ENCODE peak calls at places on chromosome 7, in nine cellular contexts. P, O, R, M, N, Y, G, H and W are unnamed samples.
A peak's percentile ranks its signal among the peaks of the same experiment; 100 is the strongest.

GRCh38 chr7:101940830-101941229 is 123.4 kb downstream of the CUX1 start:
- DNase-seq in P (no peak), O (peak; percentile 90), R (no peak), M (peak; percentile 48), N (no peak), Y (no peak), G (no peak), H (peak; percentile 82), W (no peak)

GRCh38 chr7:5177060-5177459 is 13.0 kb upstream of the WIPI2 start:
- DNase-seq in P (no peak), O (no peak), R (no peak), M (peak; percentile 94), N (no peak), Y (no peak), G (no peak), H (peak; percentile 69), W (no peak)

GRCh38 chr7:157495594-157495993 is 158.8 kb downstream of the DNAJB6 start:
- DNase-seq in P (no peak), O (no peak), R (peak; percentile 79), M (no peak), N (no peak), Y (peak; percentile 10), G (no peak), H (no peak), W (peak; percentile 83)

GRCh38 chr7:33444501-33444900 is 315.1 kb downstream of the BBS9 start:
- DNase-seq in P (no peak), O (no peak), R (no peak), M (no peak), N (no peak), Y (no peak), G (no peak), H (no peak), W (no peak)

GRCh38 chr7:124566576-124566975 is 199.0 kb downstream of the GPR37 start:
- DNase-seq in P (peak; percentile 3), O (peak; percentile 29), R (no peak), M (peak; percentile 8), N (no peak), Y (no peak), G (no peak), H (no peak), W (no peak)

GRCh38 chr7:101138149-101138870 is 11.4 kb downstream of the SERPINE1 start:
- DNase-seq in P (peak; percentile 87), O (peak; percentile 88), R (peak; percentile 90), M (peak; percentile 75), N (peak; percentile 68), Y (peak; percentile 85), G (no peak), H (peak; percentile 93), W (peak; percentile 72)

GRCh38 chr7:13800694-13801448 is 188.6 kb downstream of the ETV1 start:
- DNase-seq in P (peak; percentile 26), O (no peak), R (no peak), M (peak; percentile 22), N (no peak), Y (no peak), G (no peak), H (no peak), W (no peak)

GRCh38 chr7:115221484-115221883 is 299.6 kb downstream of the MDFIC start:
- DNase-seq in P (no peak), O (no peak), R (no peak), M (no peak), N (no peak), Y (no peak), G (no peak), H (no peak), W (no peak)

GRCh38 chr7:17307033-17307432 is 8.6 kb downstream of the AHR start:
- DNase-seq in P (no peak), O (no peak), R (no peak), M (peak; percentile 10), N (no peak), Y (no peak), G (no peak), H (no peak), W (no peak)

GRCh38 chr7:44307905-44308740 is 17.3 kb downstream of the CAMK2B start:
- DNase-seq in P (no peak), O (peak; percentile 18), R (no peak), M (no peak), N (peak; percentile 1), Y (peak; percentile 7), G (peak; percentile 64), H (no peak), W (peak; percentile 31)

GRCh38 chr7:70093496-70093895 is 495.2 kb downstream of the AUTS2 start:
- DNase-seq in P (no peak), O (no peak), R (no peak), M (peak; percentile 25), N (no peak), Y (no peak), G (no peak), H (no peak), W (no peak)

GRCh38 chr7:130732980-130733865 is 784 bp downstream of the KLF14 start:
- DNase-seq in P (no peak), O (peak; percentile 61), R (peak; percentile 49), M (peak; percentile 68), N (peak; percentile 14), Y (no peak), G (peak; percentile 73), H (peak; percentile 71), W (peak; percentile 80)

GRCh38 chr7:116354171-116354545 is 143.8 kb downstream of the TES start:
- DNase-seq in P (no peak), O (no peak), R (no peak), M (peak; percentile 57), N (no peak), Y (no peak), G (no peak), H (no peak), W (no peak)
- TF ChIP-seq CTCF in P (no peak), O (no peak), R (no peak), M (no peak), N (no peak), Y (no peak), G (no peak), H (no peak), W (no peak)

GRCh38 chr7:37354661-37355131 is 94.0 kb downstream of the ELMO1 start:
- DNase-seq in P (no peak), O (no peak), R (peak; percentile 72), M (peak; percentile 40), N (no peak), Y (peak; percentile 30), G (no peak), H (peak; percentile 76), W (peak; percentile 17)

GRCh38 chr7:37349979-37350590 is 98.6 kb downstream of the ELMO1 start:
- DNase-seq in P (no peak), O (no peak), R (no peak), M (no peak), N (no peak), Y (no peak), G (no peak), H (no peak), W (no peak)

GRCh38 chr7:37352251-37352650 is 96.4 kb downstream of the ELMO1 start:
- DNase-seq in P (no peak), O (no peak), R (no peak), M (no peak), N (no peak), Y (no peak), G (no peak), H (no peak), W (no peak)

GRCh38 chr7:37353949-37354660 is 94.6 kb downstream of the ELMO1 start:
- DNase-seq in P (no peak), O (no peak), R (no peak), M (no peak), N (no peak), Y (no peak), G (no peak), H (no peak), W (no peak)

DNA sequence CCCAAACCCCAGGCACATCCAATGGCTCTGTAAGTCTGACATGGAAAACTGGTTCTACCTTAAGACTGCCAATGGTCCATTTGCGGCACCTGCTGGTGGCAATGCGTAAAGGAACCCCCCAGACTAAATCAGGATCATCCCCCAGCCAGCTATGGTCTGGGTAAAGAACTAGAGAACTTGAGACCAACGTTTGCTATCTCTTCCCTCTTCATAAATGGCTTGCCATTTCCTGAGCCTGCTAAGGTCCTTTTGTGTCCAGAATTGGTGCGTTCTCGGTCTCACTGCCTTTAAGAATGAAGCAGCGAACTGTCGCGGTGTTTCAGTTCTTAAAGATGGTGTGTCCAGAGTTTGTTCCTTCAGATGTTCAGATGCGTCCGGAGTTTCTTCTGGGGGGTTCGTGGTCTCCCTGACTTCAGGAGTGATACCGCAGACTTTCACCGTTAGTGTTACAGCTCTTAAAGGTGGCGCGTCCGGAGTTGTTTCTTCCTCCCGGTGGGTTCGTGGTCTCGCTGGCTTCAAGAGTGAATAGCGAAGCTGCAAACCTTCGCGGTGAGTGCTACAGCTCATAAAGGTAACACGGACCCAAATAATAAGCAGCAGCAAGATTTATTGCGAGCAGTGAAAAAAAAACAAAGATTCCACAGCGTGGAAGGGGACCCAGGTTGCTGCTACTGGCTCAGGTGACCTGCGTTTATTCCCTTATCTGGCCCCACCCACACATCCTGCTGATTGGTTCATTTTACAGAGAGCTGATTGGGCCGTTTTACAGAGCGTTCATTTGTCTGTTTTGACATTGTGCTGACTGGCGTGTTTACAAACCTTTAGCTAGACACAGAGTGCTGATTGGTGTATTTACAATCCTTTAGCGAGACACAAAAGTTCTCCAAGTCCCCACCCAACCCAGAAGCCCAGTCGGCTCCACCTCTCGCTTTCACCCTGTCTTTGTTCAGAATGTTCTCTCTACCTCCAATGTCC is 95.4 kb downstream of the ELMO1 start:
- DNase-seq in P (no peak), O (peak; percentile 60), R (peak; percentile 83), M (no peak), N (no peak), Y (peak; percentile 68), G (no peak), H (no peak), W (peak; percentile 58)
- TF ChIP-seq CTCF in P (no peak), O (peak; percentile 65), R (peak; percentile 94), M (no peak), N (peak; percentile 32), Y (peak; percentile 89), G (peak; percentile 37), H (no peak), W (peak; percentile 70)

DNA sequence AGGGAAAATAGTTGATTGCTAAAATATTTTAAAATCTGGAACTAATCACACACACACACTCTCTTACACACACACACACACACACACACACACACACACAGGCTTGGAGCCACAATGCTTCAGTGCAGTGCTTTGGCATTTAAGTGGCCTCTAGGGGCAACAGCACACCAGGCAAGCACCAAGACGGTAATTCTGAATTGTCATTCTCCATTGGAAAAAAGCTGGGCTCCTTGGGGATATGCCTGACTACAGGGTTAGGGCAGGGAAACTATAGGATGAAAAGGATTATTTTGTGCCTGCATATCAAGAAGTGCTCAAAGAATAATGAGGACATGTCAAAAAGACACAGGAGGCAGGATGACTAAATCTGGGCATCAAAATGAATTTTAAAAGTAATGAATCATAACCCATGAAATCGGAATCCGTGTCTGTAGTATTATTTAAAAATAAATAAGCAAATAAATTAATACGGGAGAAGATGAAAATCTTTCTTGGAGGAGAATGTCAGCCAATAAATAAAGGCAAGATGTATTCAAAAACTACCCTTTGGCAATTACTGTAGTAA is 30.4 kb upstream of the DDC start:
- DNase-seq in P (no peak), O (peak; percentile 55), R (peak; percentile 49), M (peak; percentile 52), N (peak; percentile 23), Y (no peak), G (peak; percentile 16), H (no peak), W (no peak)
- TF ChIP-seq CTCF in P (peak; percentile 52), O (peak; percentile 59), R (peak; percentile 32), M (peak; percentile 41), N (peak; percentile 53), Y (peak; percentile 30), G (peak; percentile 66), H (peak; percentile 32), W (no peak)

DNA sequence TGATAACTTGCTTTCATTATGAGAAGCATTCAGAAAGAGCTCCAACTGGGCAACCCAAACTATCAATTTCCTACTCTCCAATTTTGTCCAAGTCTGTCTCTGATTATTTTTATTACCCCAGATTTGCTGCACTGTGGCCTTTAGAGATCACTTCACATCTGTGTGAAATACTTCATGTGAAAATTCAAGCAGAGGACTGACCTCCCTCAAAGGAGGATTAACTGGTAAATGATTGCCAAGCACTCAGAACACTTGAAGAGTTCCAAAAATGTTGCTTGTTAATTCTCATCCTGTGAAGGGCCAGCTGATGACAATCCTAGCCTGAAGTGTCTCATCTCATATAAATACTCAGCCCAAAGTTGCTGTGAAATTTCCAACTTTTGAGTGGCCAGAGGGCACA is 182.8 kb upstream of the DGKB start:
- DNase-seq in P (no peak), O (no peak), R (no peak), M (no peak), N (no peak), Y (no peak), G (no peak), H (no peak), W (no peak)
- TF ChIP-seq CTCF in P (no peak), O (no peak), R (no peak), M (no peak), N (no peak), Y (no peak), G (no peak), H (no peak), W (no peak)